ENCODE peak calls at places on chromosomes 13 and 19, in seven cellular contexts. I is Calu3; P is uterus; M is GM04503; A is stimulated activated naive CD8-positive, alpha-beta T cell treated with anti-CD3 and anti-CD28 coated beads, Interleukin-15, Interleukin-2, amounts not matched to agents 100 U/mL and 50 U/mL, for 24 hours; C is effector CD4-positive, alpha-beta T cell; R is fibroblast of lung. F is an unnamed sample.

GRCh38 chr13:31199849-31200635 is at the start of gene B3GLCT:
- DNase-seq in I (peak), P (peak), M (no peak), A (peak), C (peak), R (peak), F (no peak)

GRCh38 chr13:76948139-76948538 is at the start of gene ACOD1:
- DNase-seq in I (no peak), P (no peak), M (no peak), A (no peak), C (no peak), R (no peak), F (no peak)

GRCh38 chr19:11382898-11383705 is 1.0 kb downstream of the EPOR start:
- DNase-seq in I (peak), P (no peak), M (no peak), A (peak), C (no peak), R (no peak), F (no peak)

GRCh38 chr19:4181053-4181508 is 1.3 kb downstream of the SIRT6 start:
- DNase-seq in I (no peak), P (no peak), M (no peak), A (no peak), C (no peak), R (no peak), F (no peak)

GRCh38 chr13:113002206-113002821 is 33.3 kb downstream of the MCF2L start:
- DNase-seq in I (peak), P (no peak), M (no peak), A (no peak), C (no peak), R (no peak), F (no peak)

GRCh38 chr19:40724315-40724714 is 7.4 kb downstream of the ITPKC start:
- DNase-seq in I (no peak), P (no peak), M (no peak), A (no peak), C (no peak), R (no peak), F (no peak)

GRCh38 chr13:113919761-113920160 is 54.1 kb downstream of the C13orf46 start:
- DNase-seq in I (no peak), P (no peak), M (no peak), A (no peak), C (no peak), R (no peak), F (no peak)

GRCh38 chr19:39796000-39796498 is 17.4 kb downstream of the LEUTX start:
- DNase-seq in I (no peak), P (no peak), M (no peak), A (no peak), C (no peak), R (no peak), F (no peak)

GRCh38 chr13:70950664-70951063 is 842.4 kb upstream of the KLHL1 start:
- DNase-seq in I (no peak), P (no peak), M (no peak), A (no peak), C (no peak), R (no peak), F (no peak)

GRCh38 chr13:94711561-94712286 is 621 bp downstream of the SOX21 start:
- DNase-seq in I (peak), P (no peak), M (no peak), A (no peak), C (no peak), R (peak), F (no peak)

GRCh38 chr19:31675187-31675913 is 326.1 kb upstream of the TSHZ3 start:
- DNase-seq in I (no peak), P (no peak), M (no peak), A (no peak), C (no peak), R (peak), F (peak)

F was measured in AG09309.